ENCODE peak calls at places on chromosomes 11 and 22, in ten cellular contexts. J is SK-N-SH, K is neuronal stem cell, M is HepG2, O is heart left ventricle, E is neural progenitor cell, V is fibroblast of lung, H is brain microvascular endothelial cell, I is spleen, N is transverse colon. X is an unnamed sample.

GRCh38 chr11:66725114-66725513 is 3.9 kb downstream of the SPTBN2 start:
- DNase-seq in J (no peak), K (no peak), M (no peak), O (no peak), E (no peak), V (no peak), H (no peak), I (no peak), N (no peak), X (no peak)

GRCh38 chr11:125141686-125142535 is 22.6 kb upstream of the PKNOX2 start:
- DNase-seq in J (peak; percentile 87), K (peak; percentile 71), M (no peak), O (peak; percentile 66), E (peak; percentile 90), V (peak; percentile 16), H (peak; percentile 27), I (peak; percentile 87), N (peak; percentile 30), X (peak; percentile 74)

GRCh38 chr22:37802310-37803194 is 5.2 kb upstream of the GCAT start:
- DNase-seq in J (peak; percentile 92), K (peak; percentile 73), M (peak; percentile 54), O (peak; percentile 80), E (peak; percentile 90), V (peak; percentile 45), H (no peak), I (no peak), N (peak; percentile 73), X (peak; percentile 78)

GRCh38 chr11:69381681-69382130 is 87.8 kb downstream of the MYEOV start:
- DNase-seq in J (no peak), K (no peak), M (no peak), O (no peak), E (no peak), V (no peak), H (no peak), I (peak; percentile 72), N (peak; percentile 3), X (no peak)

GRCh38 chr11:29166306-29166705 is 850.5 kb downstream of the KCNA4 start:
- DNase-seq in J (no peak), K (no peak), M (no peak), O (no peak), E (no peak), V (no peak), H (no peak), I (no peak), N (no peak), X (no peak)

GRCh38 chr11:2777871-2778629 is 78.3 kb upstream of the KCNQ1OT1 start:
- DNase-seq in J (peak; percentile 66), K (no peak), M (no peak), O (peak; percentile 57), E (no peak), V (no peak), H (no peak), I (peak; percentile 70), N (no peak), X (peak; percentile 17)

GRCh38 chr22:41966607-41967240 is 2.5 kb upstream of the SEPTIN3 start:
- DNase-seq in J (peak; percentile 23), K (no peak), M (peak; percentile 52), O (no peak), E (peak; percentile 58), V (peak; percentile 84), H (peak; percentile 83), I (no peak), N (peak; percentile 41), X (peak; percentile 56)

GRCh38 chr11:36628765-36629199 is 30.7 kb upstream of the RAG2 start:
- DNase-seq in J (peak; percentile 58), K (no peak), M (no peak), O (no peak), E (peak; percentile 10), V (no peak), H (no peak), I (no peak), N (no peak), X (no peak)

GRCh38 chr11:35357893-35358292 is 61.5 kb downstream of the SLC1A2 start:
- DNase-seq in J (no peak), K (no peak), M (no peak), O (no peak), E (no peak), V (peak; percentile 31), H (no peak), I (no peak), N (no peak), X (no peak)

GRCh38 chr11:74311352-74311926 is at the start of gene P4HA3:
- DNase-seq in J (peak; percentile 92), K (peak; percentile 39), M (peak; percentile 13), O (peak; percentile 86), E (peak; percentile 84), V (peak; percentile 51), H (peak; percentile 21), I (peak; percentile 89), N (peak; percentile 66), X (peak; percentile 73)

GRCh38 chr22:21937041-21937820 is 15.4 kb downstream of the PPM1F start:
- DNase-seq in J (no peak), K (no peak), M (no peak), O (no peak), E (no peak), V (no peak), H (no peak), I (peak; percentile 88), N (peak; percentile 32), X (no peak)

GRCh38 chr11:38456371-38456770 is 1858.3 kb upstream of the RAG2 start:
- DNase-seq in J (no peak), K (no peak), M (no peak), O (no peak), E (no peak), V (peak; percentile 31), H (no peak), I (no peak), N (no peak), X (no peak)

GRCh38 chr11:19933132-19933735 is 220.6 kb downstream of the NAV2 start:
- DNase-seq in J (no peak), K (no peak), M (no peak), O (no peak), E (no peak), V (no peak), H (no peak), I (no peak), N (no peak), X (no peak)

GRCh38 chr11:19929655-19930054 is 217.0 kb downstream of the NAV2 start:
- DNase-seq in J (no peak), K (no peak), M (no peak), O (no peak), E (no peak), V (peak; percentile 70), H (peak; percentile 43), I (no peak), N (no peak), X (no peak)

GRCh38 chr11:19931141-19931767 is 218.6 kb downstream of the NAV2 start:
- DNase-seq in J (peak; percentile 75), K (no peak), M (no peak), O (no peak), E (peak; percentile 65), V (peak; percentile 45), H (no peak), I (no peak), N (no peak), X (no peak)

GRCh38 chr11:19933801-19934488 is 221.3 kb downstream of the NAV2 start:
- DNase-seq in J (no peak), K (no peak), M (no peak), O (no peak), E (no peak), V (no peak), H (no peak), I (no peak), N (no peak), X (no peak)

GRCh38 chr11:19931768-19932369 is 219.2 kb downstream of the NAV2 start:
- DNase-seq in J (no peak), K (no peak), M (no peak), O (no peak), E (no peak), V (no peak), H (no peak), I (no peak), N (no peak), X (no peak)
- H3K27ac ChIP-seq in J (peak overlapping the region; percentile 95), K (peak overlapping the region; percentile 34), M (no peak overlapping the region), O (no peak overlapping the region), E (peak overlapping the region; percentile 61), V (peak overlapping the region; percentile 68), H (no peak overlapping the region), I (no peak overlapping the region), N (no peak overlapping the region), X (no peak overlapping the region)

DNA sequence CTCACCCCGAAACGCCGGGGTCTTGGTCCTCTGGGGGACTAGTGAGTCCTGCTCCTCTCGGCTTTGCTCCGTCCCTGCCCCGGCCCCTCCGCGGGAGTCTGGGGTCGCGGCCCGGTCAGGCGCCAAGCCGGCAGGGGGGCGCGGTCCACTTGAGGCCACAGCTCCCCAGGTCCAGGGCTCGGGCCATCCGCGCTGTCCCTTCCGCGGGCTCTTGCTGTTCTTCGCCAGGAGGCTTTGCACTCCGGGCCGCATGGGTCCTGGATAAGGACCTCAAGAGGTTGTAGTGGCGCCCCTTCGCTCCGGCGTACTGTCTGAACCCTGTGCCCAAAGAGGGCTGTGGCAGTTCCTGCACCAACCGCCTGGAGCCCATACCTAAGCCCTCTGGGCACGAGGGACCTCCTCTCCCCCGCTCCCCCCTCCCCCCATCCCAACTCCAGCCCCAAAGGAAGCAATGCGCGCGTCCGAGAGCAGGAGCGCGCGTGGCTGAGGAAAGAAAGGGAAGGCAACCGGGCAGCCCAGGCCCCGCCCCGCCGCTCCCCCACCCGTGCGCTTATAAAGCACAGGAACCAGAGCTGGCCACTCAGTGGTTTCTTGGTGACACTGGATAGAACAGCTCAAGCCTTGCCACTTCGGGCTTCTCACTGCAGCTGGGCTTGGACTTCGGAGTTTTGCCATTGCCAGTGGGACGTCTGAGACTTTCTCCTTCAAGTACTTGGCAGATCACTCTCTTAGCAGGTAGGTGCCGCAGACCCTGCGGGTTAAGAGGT is at the start of gene ADM:
- DNase-seq in J (peak; percentile 94), K (peak; percentile 74), M (peak; percentile 90), O (peak; percentile 93), E (peak; percentile 86), V (peak; percentile 64), H (peak; percentile 92), I (peak; percentile 93), N (peak; percentile 93), X (peak; percentile 91)
- H3K27me3 ChIP-seq in J (no peaks in the 10 kb centered on the region), K (no peaks in the 10 kb centered on the region), M (no peaks in the 10 kb centered on the region), O (no peaks in the 10 kb centered on the region), E (peaks cover 100% of the 10 kb centered on the region), V (no peaks in the 10 kb centered on the region), H (no peaks in the 10 kb centered on the region), I (peaks cover 29% of the 10 kb centered on the region), N (peaks cover 3% of the 10 kb centered on the region), X (no peaks in the 10 kb centered on the region)

DNA sequence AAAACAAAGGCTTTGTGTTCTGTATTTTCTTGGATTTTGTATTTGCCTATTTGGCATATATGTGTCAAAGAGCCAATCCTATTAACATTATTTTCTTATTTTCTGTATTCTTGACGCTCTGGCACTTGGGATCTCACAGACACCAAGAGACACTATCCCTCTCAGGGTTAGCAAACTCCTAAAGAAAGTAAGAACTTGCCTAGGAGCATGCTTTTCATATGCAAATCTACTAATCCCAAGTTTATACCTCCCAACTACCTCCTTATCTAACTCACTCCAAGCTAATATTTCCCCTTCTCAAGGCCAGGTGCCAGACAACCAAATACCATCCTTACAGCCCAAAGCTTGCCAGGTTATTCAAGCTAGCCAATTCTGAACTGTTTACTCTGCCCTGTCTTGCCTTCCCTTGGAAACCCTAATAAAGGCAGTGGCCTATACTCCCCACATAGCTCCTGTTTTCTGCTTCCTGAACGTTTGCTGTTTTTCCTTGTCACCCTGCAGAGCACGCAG is 455.4 kb upstream of the ANO3 start:
- DNase-seq in J (no peak), K (no peak), M (no peak), O (no peak), E (no peak), V (no peak), H (no peak), I (no peak), N (no peak), X (no peak)
- H3K27ac ChIP-seq in J (no peak overlapping the region), K (no peak overlapping the region), M (no peak overlapping the region), O (no peak overlapping the region), E (no peak overlapping the region), V (no peak overlapping the region), H (no peak overlapping the region), I (no peak overlapping the region), N (no peak overlapping the region), X (no peak overlapping the region)

GRCh38 chr11:96321066-96321465 is 21.9 kb downstream of the MAML2 start:
- DNase-seq in J (no peak), K (no peak), M (no peak), O (no peak), E (no peak), V (no peak), H (no peak), I (no peak), N (no peak), X (no peak)
- H3K27me3 ChIP-seq in J (no peaks in the 10 kb centered on the region), K (no peaks in the 10 kb centered on the region), M (no peaks in the 10 kb centered on the region), O (no peaks in the 10 kb centered on the region), E (no peaks in the 10 kb centered on the region), V (no peaks in the 10 kb centered on the region), H (no peaks in the 10 kb centered on the region), I (no peaks in the 10 kb centered on the region), N (no peaks in the 10 kb centered on the region), X (no peaks in the 10 kb centered on the region)